ENCODE peak calls at places on chromosomes 3 and 15, in four cellular contexts. Z, A, D and Q are unnamed samples.

GRCh38 chr3:4309476-4310121 is 6.4 kb downstream of the SETMAR start:
- DNase-seq in A (no peak), Z (no peak), D (no peak), Q (no peak)

GRCh38 chr3:132394334-132394733 is 23.0 kb upstream of the DNAJC13 start:
- DNase-seq in D (no peak), Z (no peak), A (no peak), Q (no peak)

GRCh38 chr15:65767895-65768294 is 24.2 kb downstream of the DENND4A start:
- DNase-seq in Z (no peak), D (no peak), A (no peak), Q (no peak)

GRCh38 chr3:1962531-1963090 is 136.1 kb upstream of the CNTN4 start:
- DNase-seq in Z (no peak), A (no peak), D (no peak), Q (no peak)

GRCh38 chr3:179613807-179614206 is 9.2 kb downstream of the NDUFB5 start:
- DNase-seq in A (no peak), Z (no peak), D (no peak), Q (no peak)

GRCh38 chr15:73190189-73190601 is 137.9 kb downstream of the NEO1 start:
- DNase-seq in D (no peak), Z (no peak), A (no peak), Q (no peak)

GRCh38 chr3:135896613-135897012 is 68.9 kb upstream of the PPP2R3A start:
- DNase-seq in A (no peak), D (no peak), Z (no peak), Q (no peak)

GRCh38 chr3:184884359-184885017 is 72.5 kb downstream of the VPS8 start:
- DNase-seq in Z (no peak), D (no peak), A (no peak), Q (peak; percentile 22)

GRCh38 chr15:89898628-89899302 is 5.0 kb upstream of the AP3S2 start:
- DNase-seq in D (peak; percentile 70), Z (no peak), A (peak; percentile 32), Q (no peak)

GRCh38 chr3:56347219-56347871 is 120.9 kb downstream of the ERC2 start:
- DNase-seq in D (peak; percentile 92), Z (no peak), A (peak; percentile 63), Q (no peak)

GRCh38 chr3:100518983-100519382 is 26.6 kb downstream of the TMEM45A start:
- DNase-seq in D (no peak), A (no peak), Z (no peak), Q (no peak)

GRCh38 chr15:57306305-57306943 is 69.9 kb upstream of the CGNL1 start:
- DNase-seq in Z (peak; percentile 96), A (peak; percentile 91), D (peak; percentile 98), Q (peak; percentile 82)

GRCh38 chr15:40271915-40272712 is 10.8 kb downstream of the ANKRD63 start:
- DNase-seq in D (no peak), A (no peak), Z (no peak), Q (no peak)

GRCh38 chr15:37824717-37825382 is 109.6 kb upstream of the TMCO5A start:
- DNase-seq in Z (no peak), D (no peak), A (no peak), Q (no peak)

GRCh38 chr3:187072582-187072981 is 66.7 kb downstream of the RPL39L start:
- DNase-seq in D (no peak), A (no peak), Z (no peak), Q (no peak)

GRCh38 chr3:105542604-105543003 is 175.9 kb downstream of the ALCAM start:
- DNase-seq in A (no peak), Z (no peak), D (no peak), Q (no peak)

GRCh38 chr3:44280631-44281030 is 38.9 kb downstream of the TOPAZ1 start:
- DNase-seq in A (no peak), Z (no peak), D (peak; percentile 27), Q (no peak)

GRCh38 chr3:70185661-70186060 is 126.8 kb downstream of the MDFIC2 start:
- DNase-seq in A (no peak), Z (no peak), D (no peak), Q (no peak)

GRCh38 chr3:108301695-108302404 is 5.5 kb downstream of the HHLA2 start:
- DNase-seq in D (no peak), Z (no peak), A (no peak), Q (no peak)

GRCh38 chr15:67335534-67336222 is 81.1 kb downstream of the IQCH start:
- DNase-seq in Z (no peak), D (no peak), A (no peak), Q (no peak)

GRCh38 chr3:33989229-33989628 is 190.8 kb downstream of the PDCD6IP start:
- DNase-seq in Z (no peak), A (no peak), D (peak; percentile 41), Q (no peak)

GRCh38 chr15:52466134-52466701 is 62.5 kb downstream of the MYO5A start:
- DNase-seq in D (peak; percentile 51), A (no peak), Z (peak; percentile 92), Q (peak; percentile 86)

GRCh38 chr15:90234519-90234988 is 545 bp downstream of the GDPGP1 start:
- DNase-seq in A (no peak), Z (no peak), D (no peak), Q (no peak)

GRCh38 chr3:113214917-113215595 is 3.7 kb downstream of the BOC start:
- DNase-seq in D (no peak), Z (no peak), A (no peak), Q (no peak)

GRCh38 chr15:63820210-63820609 is 13.5 kb downstream of the HERC1 start:
- DNase-seq in Z (no peak), A (no peak), D (no peak), Q (no peak)

GRCh38 chr15:63819645-63820044 is 14.1 kb downstream of the HERC1 start:
- DNase-seq in D (no peak), Z (no peak), A (no peak), Q (no peak)

GRCh38 chr15:63818628-63819027 is 15.1 kb downstream of the HERC1 start:
- DNase-seq in Z (no peak), D (no peak), A (no peak), Q (no peak)

GRCh38 chr15:63815796-63816533 is 17.8 kb downstream of the HERC1 start:
- DNase-seq in A (no peak), Z (no peak), D (no peak), Q (no peak)

GRCh38 chr15:63818191-63818590 is 15.6 kb downstream of the HERC1 start:
- DNase-seq in D (no peak), A (no peak), Z (no peak), Q (no peak)
- TF ChIP-seq CTCF in D (no peak), A (no peak), Z (no peak), Q (no peak)

GRCh38 chr15:92902020-92902419 is 1.9 kb downstream of the CHD2 start:
- DNase-seq in A (no peak), Z (no peak), D (no peak), Q (no peak)

GRCh38 chr15:92898988-92899909 is 875 bp upstream of the CHD2 start:
- DNase-seq in Z (no peak), D (no peak), A (no peak), Q (no peak)

GRCh38 chr15:92900712-92901052 is 558 bp downstream of the CHD2 start:
- DNase-seq in A (no peak), Z (no peak), D (no peak), Q (no peak)

GRCh38 chr15:92901053-92901761 is 1.1 kb downstream of the CHD2 start:
- DNase-seq in Z (no peak), A (no peak), D (no peak), Q (no peak)

DNA sequence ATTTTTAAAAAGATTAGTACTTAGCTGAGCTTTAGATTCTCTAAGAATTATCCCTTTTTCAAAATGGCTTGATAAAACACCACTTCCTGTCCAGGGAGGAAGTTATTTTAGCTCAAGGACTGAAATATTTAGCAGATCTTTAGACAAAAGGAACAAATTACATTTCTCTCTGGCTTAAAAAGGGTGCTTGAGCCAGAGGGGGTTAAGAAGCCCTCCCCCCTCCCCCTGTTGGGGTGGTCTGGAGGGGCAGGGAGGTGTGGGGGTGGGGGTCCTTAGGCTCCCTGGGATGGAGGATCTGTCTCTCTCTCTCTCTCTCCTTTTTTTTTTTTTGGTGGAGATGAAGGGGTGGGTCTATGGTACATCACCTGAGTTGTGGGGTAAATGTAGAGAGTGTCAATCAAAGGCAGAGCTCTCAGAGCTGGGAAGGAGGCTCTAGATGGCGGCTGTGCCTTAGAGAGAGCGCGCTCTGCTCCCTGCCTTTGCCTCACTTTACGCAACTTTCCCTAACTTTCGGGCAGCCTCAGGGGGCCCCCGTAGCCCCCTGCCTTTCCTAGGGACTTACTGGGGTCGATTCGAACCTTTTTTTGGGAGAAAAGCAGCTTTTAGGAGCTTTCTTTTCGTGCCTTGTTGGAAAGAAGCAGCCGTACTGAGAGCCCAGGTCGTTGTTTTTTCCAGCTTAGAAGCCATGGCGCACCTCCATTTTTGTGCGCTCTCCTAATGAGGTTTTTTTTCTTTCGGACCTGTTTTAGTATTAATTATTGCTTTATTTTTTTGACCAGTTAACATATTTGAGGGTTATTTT is at the start of gene CHD2:
- DNase-seq in D (peak; percentile 79), A (peak; percentile 72), Z (peak; percentile 87), Q (peak; percentile 88)
- TF ChIP-seq CTCF in D (no peak), A (no peak), Z (no peak), Q (no peak)

DNA sequence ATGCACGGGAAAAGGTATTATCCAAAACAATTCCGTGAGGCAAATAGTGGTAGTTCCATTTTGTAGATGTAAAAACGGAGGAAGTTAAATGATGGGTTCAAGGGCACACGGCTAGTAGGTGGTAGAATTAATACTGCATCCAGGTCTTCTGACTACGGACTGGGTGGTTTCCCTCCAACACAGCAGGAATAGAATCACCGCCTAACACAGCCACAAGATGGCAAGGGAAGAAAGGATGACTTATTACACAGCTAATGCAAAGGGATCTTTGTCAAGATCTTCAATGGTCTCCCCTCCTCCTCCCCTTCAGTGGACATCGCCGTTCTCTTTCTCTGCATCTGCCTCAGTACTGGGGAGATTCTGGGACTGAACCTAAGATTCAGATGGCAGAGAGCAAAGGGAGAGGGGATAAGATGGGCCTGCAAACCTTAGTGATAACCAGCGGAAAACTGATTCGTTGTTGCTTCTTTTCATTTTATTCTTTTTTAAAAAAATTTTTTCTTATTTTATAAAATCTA is 574 bp upstream of the TOPBP1 start:
- DNase-seq in Z (no peak), D (no peak), A (no peak), Q (peak; percentile 14)
- TF ChIP-seq CTCF in Z (no peak), D (no peak), A (no peak), Q (no peak)

GRCh38 chr3:152155654-152156053 is 113.1 kb upstream of the MBNL1 start:
- DNase-seq in D (no peak), Z (no peak), A (no peak), Q (no peak)
- TF ChIP-seq CTCF in D (no peak), Z (no peak), A (no peak), Q (no peak)

DNA sequence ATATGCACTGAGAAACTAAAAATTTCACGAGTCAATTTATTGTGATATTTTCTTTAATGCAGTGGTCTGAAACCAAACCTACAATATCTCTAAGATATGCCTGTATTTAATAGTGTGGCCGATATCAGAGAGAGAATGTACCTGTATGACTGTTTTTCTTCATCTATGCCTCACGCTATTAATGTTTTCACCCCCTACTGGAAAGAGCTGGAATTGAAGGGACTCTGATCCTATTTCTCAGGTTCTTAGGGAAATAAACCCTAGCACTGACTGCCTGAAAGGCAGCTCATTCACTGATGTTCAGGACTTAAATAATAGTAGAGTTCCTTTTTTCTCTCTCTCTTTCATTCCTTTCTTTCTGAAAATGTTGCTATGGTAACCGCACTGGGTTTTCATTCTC is 1135.9 kb downstream of the IGSF11 start:
- DNase-seq in D (no peak), A (no peak), Z (no peak), Q (no peak)
- TF ChIP-seq CTCF in D (peak; percentile 37), A (peak; percentile 41), Z (peak; percentile 14), Q (peak; percentile 68)

DNA sequence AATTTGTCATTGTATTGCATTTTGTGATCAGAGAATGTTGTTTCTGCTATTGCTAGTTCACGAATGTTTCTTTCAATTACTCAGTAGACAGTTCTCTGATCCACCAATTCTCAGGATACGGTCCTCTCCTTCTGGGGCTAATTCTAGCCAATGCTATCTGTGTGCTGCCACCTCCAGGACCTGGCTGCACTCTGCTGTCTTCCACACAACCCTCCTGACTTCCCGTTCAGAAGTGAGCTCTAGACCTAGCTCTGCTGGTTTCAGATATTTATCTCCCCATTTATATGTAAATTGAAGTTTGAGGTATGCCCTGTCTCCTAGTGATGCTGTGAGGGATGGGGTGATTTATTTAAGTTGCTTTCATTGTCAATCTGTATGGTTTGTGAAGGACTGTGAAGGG is 21.7 kb upstream of the UBL7 start:
- DNase-seq in Z (no peak), D (peak; percentile 26), A (no peak), Q (no peak)
- TF ChIP-seq CTCF in Z (no peak), D (no peak), A (no peak), Q (no peak)